ENCODE peak calls at places on chromosomes 6 and 20, in ten cellular contexts. S is fibroblast of lung, Q is mesenchymal stem cell, F is astrocyte, L is DND-41, J is IMR-90, I is PC-9, U is osteoblast, G is HepG2, P is HCT116. H is an unnamed sample.

GRCh38 chr20:60131375-60131774 is 173.2 kb downstream of the CDH26 start:
- DNase-seq in G (no peak), J (no peak), I (no peak), P (no peak), U (no peak), F (no peak), S (no peak), Q (no peak), L (no peak), H (no peak)

GRCh38 chr6:37688088-37688850 is 9.4 kb downstream of the MDGA1 start:
- DNase-seq in P (no peak), Q (no peak), S (no peak), L (peak; percentile 55), J (no peak), F (no peak), U (no peak), I (no peak), G (no peak), H (no peak)

GRCh38 chr6:90131614-90132423 is 164.8 kb downstream of the BACH2 start:
- DNase-seq in P (no peak), S (peak; percentile 95), J (peak; percentile 63), Q (peak; percentile 18), I (no peak), L (no peak), F (peak; percentile 95), U (peak; percentile 66), G (no peak), H (no peak)

GRCh38 chr6:125314019-125314581 is 12.3 kb upstream of the HDDC2 start:
- DNase-seq in G (peak; percentile 53), Q (peak; percentile 70), S (peak; percentile 42), U (no peak), I (peak; percentile 62), J (peak; percentile 61), F (peak; percentile 30), L (peak; percentile 45), P (peak; percentile 42), H (peak; percentile 62)

GRCh38 chr6:168035661-168036616 is 38.5 kb downstream of the KIF25 start:
- DNase-seq in S (peak; percentile 76), U (peak; percentile 67), J (peak; percentile 85), L (no peak), Q (peak; percentile 88), F (peak; percentile 78), G (no peak), I (no peak), P (no peak), H (peak; percentile 30)

GRCh38 chr6:1415416-1416063 is 26.2 kb downstream of the FOXF2 start:
- DNase-seq in I (no peak), Q (no peak), U (no peak), S (no peak), F (no peak), G (no peak), L (no peak), P (no peak), J (peak; percentile 54), H (no peak)

GRCh38 chr20:36274248-36274841 is 31.8 kb upstream of the DLGAP4 start:
- DNase-seq in I (no peak), U (peak; percentile 73), F (no peak), P (no peak), Q (no peak), J (no peak), L (no peak), G (no peak), S (no peak), H (no peak)

GRCh38 chr6:1527098-1527497 is 82.6 kb upstream of the FOXC1 start:
- DNase-seq in G (no peak), Q (no peak), L (peak; percentile 78), P (no peak), J (peak; percentile 58), I (no peak), U (peak; percentile 85), F (peak; percentile 59), S (peak; percentile 64), H (no peak)

GRCh38 chr6:75483136-75483952 is 10.3 kb downstream of the FILIP1 start:
- DNase-seq in S (no peak), Q (no peak), U (no peak), J (no peak), L (no peak), F (no peak), P (no peak), G (no peak), I (no peak), H (no peak)

GRCh38 chr6:159151266-159151855 is 17.8 kb upstream of the FNDC1 start:
- DNase-seq in J (peak; percentile 58), U (peak; percentile 66), I (peak; percentile 28), P (peak; percentile 51), L (peak; percentile 48), G (peak; percentile 34), Q (peak; percentile 55), S (peak; percentile 39), F (no peak), H (peak; percentile 66)

GRCh38 chr6:114739656-114740055 is 396.8 kb upstream of the HS3ST5 start:
- DNase-seq in I (no peak), F (no peak), P (no peak), L (no peak), U (no peak), S (no peak), J (no peak), G (no peak), Q (no peak), H (no peak)

GRCh38 chr20:58515240-58516212 is at the start of gene APCDD1L:
- DNase-seq in Q (peak; percentile 25), L (no peak), F (peak; percentile 81), I (peak; percentile 68), S (peak; percentile 89), G (no peak), J (peak; percentile 69), P (no peak), U (peak; percentile 90), H (peak; percentile 89)

GRCh38 chr6:148177589-148178233 is 164.9 kb upstream of the SASH1 start:
- DNase-seq in L (peak; percentile 27), U (peak; percentile 92), G (peak; percentile 30), P (peak; percentile 31), J (peak; percentile 68), I (no peak), S (peak; percentile 36), F (no peak), Q (peak; percentile 55), H (peak; percentile 74)

GRCh38 chr6:9766240-9766915 is 648.5 kb downstream of the TFAP2A start:
- DNase-seq in S (peak; percentile 52), F (peak; percentile 54), I (peak; percentile 35), L (no peak), G (no peak), P (peak; percentile 10), U (no peak), Q (peak; percentile 98), J (peak; percentile 86), H (peak; percentile 46)

GRCh38 chr6:53080813-53081212 is 15.6 kb downstream of the FBXO9 start:
- DNase-seq in J (no peak), U (no peak), G (no peak), I (no peak), L (no peak), S (no peak), Q (no peak), F (no peak), P (no peak), H (no peak)
- H3K36me3 ChIP-seq in J (peaks cover 31% of the 10 kb centered on the region), U (peaks cover 87% of the 10 kb centered on the region), G (peaks cover 61% of the 10 kb centered on the region), I (peaks cover 45% of the 10 kb centered on the region), L (peaks cover 91% of the 10 kb centered on the region), S (peaks cover 6% of the 10 kb centered on the region), Q (peaks cover 93% of the 10 kb centered on the region), F (peaks cover 59% of the 10 kb centered on the region), P (peaks cover 40% of the 10 kb centered on the region), H (peaks cover 64% of the 10 kb centered on the region)

DNA sequence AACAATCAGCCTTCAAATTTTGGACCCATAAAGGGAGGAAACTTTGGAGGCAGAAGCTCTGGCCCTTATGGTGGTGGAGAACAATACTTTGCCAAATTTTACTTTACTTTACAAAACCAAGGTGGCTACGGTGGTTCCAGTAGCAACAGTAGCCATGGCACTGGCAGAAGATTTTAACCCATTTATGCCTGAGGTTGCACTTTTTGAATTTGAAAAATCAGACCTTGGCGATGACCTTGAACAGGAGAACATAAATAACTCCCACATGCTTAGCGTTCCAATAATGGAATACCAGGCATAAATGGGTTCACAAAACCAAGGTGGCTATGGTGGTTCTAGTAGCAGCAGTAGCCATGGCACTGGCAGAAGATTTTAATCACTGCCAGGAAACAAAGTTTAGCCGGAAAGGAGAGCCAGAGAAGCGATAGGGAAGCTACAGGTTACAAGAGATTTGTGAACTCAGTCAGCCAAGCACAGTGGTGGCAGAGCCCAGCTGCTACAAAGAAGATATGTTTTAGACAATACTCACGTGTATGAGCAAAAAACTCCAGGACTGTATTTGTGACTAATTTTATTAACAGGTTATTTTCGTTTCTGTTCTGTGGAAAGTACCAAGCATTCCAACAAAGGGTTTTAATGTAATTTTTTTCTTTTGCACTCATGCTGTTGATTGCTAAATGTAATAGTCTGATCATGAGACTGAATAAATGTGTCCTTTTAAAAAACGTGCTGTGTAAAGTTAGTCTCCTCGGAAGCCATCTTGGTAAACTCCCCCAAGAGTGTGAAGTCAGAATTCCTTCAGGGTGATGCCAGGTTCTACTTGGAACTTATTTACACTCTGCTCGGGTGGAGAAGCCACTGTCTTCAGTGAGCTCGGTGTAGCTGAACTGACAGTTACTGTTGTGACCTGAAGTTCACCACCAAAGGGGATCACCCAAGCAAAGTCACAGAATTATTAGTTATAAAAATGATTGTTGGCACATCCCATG is 6.7 kb downstream of the SFT2D1 start:
- DNase-seq in P (no peak), U (no peak), F (no peak), I (no peak), J (no peak), Q (no peak), S (no peak), L (no peak), G (no peak), H (no peak)
- H3K4me1 ChIP-seq in P (peaks cover 2% of the 10 kb centered on the region), U (peaks cover 6% of the 10 kb centered on the region), F (no peaks in the 10 kb centered on the region), I (peaks cover under 1% of the 10 kb centered on the region), J (peaks cover 8% of the 10 kb centered on the region), Q (peaks cover 13% of the 10 kb centered on the region), S (peaks cover under 1% of the 10 kb centered on the region), L (peaks cover 88% of the 10 kb centered on the region), G (peaks cover 48% of the 10 kb centered on the region), H (no peaks in the 10 kb centered on the region)

GRCh38 chr6:49556429-49556837 is 6.0 kb downstream of the C6orf141 start:
- DNase-seq in L (no peak), S (peak; percentile 91), U (peak; percentile 46), Q (peak; percentile 81), P (peak; percentile 86), F (peak; percentile 88), J (peak; percentile 9), G (peak; percentile 89), I (peak; percentile 60), H (peak; percentile 91)
- H3K4me2 ChIP-seq in L (no peak overlapping the region), S (no peak overlapping the region), U (no peak overlapping the region), Q (no peak overlapping the region), P (peak overlapping the region; percentile 67), F (peak overlapping the region; percentile 19), J (no peak overlapping the region), G (peak overlapping the region; percentile 25), I (peak overlapping the region; percentile 43), H (peak overlapping the region; percentile 69)

DNA sequence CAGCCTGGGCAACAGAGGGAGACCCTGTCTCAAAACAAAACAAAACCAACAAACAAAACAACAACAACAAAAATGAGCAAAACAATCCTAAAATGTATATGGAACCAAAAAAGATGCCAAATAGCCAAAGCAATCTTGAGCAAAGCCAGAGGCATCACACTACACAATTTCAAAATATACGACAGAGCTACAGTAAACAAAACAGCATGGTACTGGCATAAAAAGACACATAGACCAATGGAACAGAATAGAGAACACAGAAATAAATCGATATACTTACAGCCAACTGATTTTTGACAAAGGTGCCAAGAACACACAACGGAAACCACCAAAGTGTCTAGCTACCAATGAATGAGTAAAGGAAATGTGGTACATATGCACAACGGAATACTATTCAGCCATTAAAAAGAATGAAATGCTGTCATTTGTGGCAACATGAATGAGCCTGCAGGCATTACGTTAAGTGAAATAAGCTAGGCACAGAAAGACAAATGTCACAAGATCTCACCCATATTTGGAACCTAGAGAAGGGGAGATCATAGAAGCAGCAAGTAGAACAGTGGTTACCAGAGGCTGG is 16.4 kb downstream of the PXDC1 start:
- DNase-seq in S (no peak), Q (no peak), U (no peak), L (no peak), J (no peak), F (no peak), G (no peak), I (no peak), P (no peak), H (no peak)
- H3K36me3 ChIP-seq in S (peaks cover 30% of the 10 kb centered on the region), Q (peaks cover 80% of the 10 kb centered on the region), U (peaks cover 87% of the 10 kb centered on the region), L (no peaks in the 10 kb centered on the region), J (peaks cover 44% of the 10 kb centered on the region), F (peaks cover 54% of the 10 kb centered on the region), G (peaks cover 86% of the 10 kb centered on the region), I (peaks cover 7% of the 10 kb centered on the region), P (peaks cover 7% of the 10 kb centered on the region), H (peaks cover 38% of the 10 kb centered on the region)